ENCODE peak calls at places on chromosomes 2 and 18, in eight cellular contexts. H is ELF-1, S is G401, A is NCI-H1092 treated with DMSO at 0.1 percent for 48 hours, G is C1 segment of cervical spinal cord, I is progenitor cell of endocrine pancreas, O is ascending aorta, V is body of pancreas. Q is an unnamed sample.

GRCh38 chr2:239692348-239692747 is 291.5 kb upstream of the HDAC4 start:
- DNase-seq in H (no peak), S (no peak), A (no peak), G (no peak), I (no peak), O (peak; percentile 39), V (peak; percentile 85), Q (no peak)

GRCh38 chr18:67545681-67546080 is 29.2 kb upstream of the DSEL start:
- DNase-seq in H (no peak), S (no peak), A (no peak), G (no peak), I (no peak), O (no peak), V (no peak), Q (no peak)

GRCh38 chr2:206423147-206423546 is 20.2 kb upstream of the ADAM23 start:
- DNase-seq in H (peak; percentile 24), S (peak; percentile 4), A (no peak), G (no peak), I (no peak), O (no peak), V (no peak), Q (no peak)

GRCh38 chr2:169300617-169301530 is 61.5 kb downstream of the LRP2 start:
- DNase-seq in H (no peak), S (no peak), A (peak; percentile 4), G (no peak), I (no peak), O (no peak), V (no peak), Q (no peak)

GRCh38 chr2:96088340-96089335 is 27.7 kb downstream of the ADRA2B start:
- DNase-seq in H (peak; percentile 0), S (no peak), A (peak; percentile 39), G (no peak), I (peak; percentile 4), O (no peak), V (no peak), Q (no peak)

GRCh38 chr2:127035212-127035611 is 71.7 kb downstream of the BIN1 start:
- DNase-seq in H (no peak), S (no peak), A (no peak), G (no peak), I (no peak), O (no peak), V (no peak), Q (no peak)

GRCh38 chr2:129035992-129036391 is 717.3 kb upstream of the HS6ST1 start:
- DNase-seq in H (no peak), S (no peak), A (no peak), G (no peak), I (no peak), O (no peak), V (no peak), Q (no peak)

GRCh38 chr18:52237551-52237950 is 102.4 kb upstream of the DCC start:
- DNase-seq in H (no peak), S (no peak), A (no peak), G (no peak), I (no peak), O (no peak), V (no peak), Q (no peak)

GRCh38 chr18:48767090-48767670 is 183.6 kb downstream of the SMAD7 start:
- DNase-seq in H (peak; percentile 82), S (no peak), A (no peak), G (no peak), I (no peak), O (no peak), V (no peak), Q (no peak)

GRCh38 chr2:65491381-65491903 is 59.0 kb upstream of the SPRED2 start:
- DNase-seq in H (no peak), S (no peak), A (no peak), G (no peak), I (no peak), O (no peak), V (no peak), Q (no peak)

GRCh38 chr2:19767876-19768275 is 133.9 kb downstream of the TTC32 start:
- DNase-seq in H (no peak), S (no peak), A (no peak), G (no peak), I (no peak), O (no peak), V (no peak), Q (no peak)

GRCh38 chr2:138670734-138671133 is 109.5 kb downstream of the NXPH2 start:
- DNase-seq in H (no peak), S (no peak), A (no peak), G (no peak), I (no peak), O (no peak), V (no peak), Q (no peak)

GRCh38 chr2:229910147-229910831 is 11.5 kb downstream of the TRIP12 start:
- DNase-seq in H (no peak), S (no peak), A (no peak), G (no peak), I (no peak), O (no peak), V (no peak), Q (no peak)

GRCh38 chr2:233063269-233063975 is 3.3 kb downstream of the INPP5D start:
- DNase-seq in H (peak; percentile 58), S (no peak), A (no peak), G (no peak), I (no peak), O (no peak), V (no peak), Q (no peak)

GRCh38 chr2:6423131-6423530 is 442.6 kb downstream of the CMPK2 start:
- DNase-seq in H (no peak), S (no peak), A (no peak), G (no peak), I (no peak), O (no peak), V (no peak), Q (no peak)

GRCh38 chr2:112163541-112163981 is 25.4 kb downstream of the FBLN7 start:
- DNase-seq in H (no peak), S (no peak), A (no peak), G (no peak), I (no peak), O (peak; percentile 25), V (no peak), Q (no peak)

GRCh38 chr18:25239636-25240468 is 112.1 kb downstream of the ZNF521 start:
- DNase-seq in H (peak; percentile 14), S (no peak), A (no peak), G (no peak), I (no peak), O (no peak), V (no peak), Q (no peak)

GRCh38 chr2:240711701-240712100 is 20.0 kb downstream of the AQP12A start:
- DNase-seq in H (no peak), S (no peak), A (no peak), G (no peak), I (no peak), O (no peak), V (no peak), Q (no peak)

GRCh38 chr2:71186973-71187372 is 39.9 kb downstream of the PAIP2B start:
- DNase-seq in H (no peak), S (no peak), A (no peak), G (no peak), I (no peak), O (no peak), V (no peak), Q (no peak)

GRCh38 chr2:106789185-106789584 is 96.8 kb downstream of the ST6GAL2 start:
- DNase-seq in H (peak; percentile 5), S (no peak), A (no peak), G (no peak), I (no peak), O (no peak), V (no peak), Q (peak; percentile 21)

GRCh38 chr18:23257686-23258565 is 122.6 kb downstream of the CABLES1 start:
- DNase-seq in H (no peak), S (no peak), A (no peak), G (no peak), I (no peak), O (peak; percentile 76), V (peak; percentile 31), Q (peak; percentile 82)

GRCh38 chr2:197191948-197192338 is 118.6 kb downstream of the ANKRD44 start:
- DNase-seq in H (no peak), S (no peak), A (no peak), G (no peak), I (no peak), O (no peak), V (no peak), Q (no peak)

GRCh38 chr2:160156084-160156483 is 44.0 kb downstream of the ITGB6 start:
- DNase-seq in H (no peak), S (no peak), A (no peak), G (no peak), I (no peak), O (no peak), V (no peak), Q (no peak)

GRCh38 chr18:22186484-22186971 is 17.1 kb downstream of the GATA6 start:
- DNase-seq in H (no peak), S (no peak), A (no peak), G (no peak), I (no peak), O (peak; percentile 66), V (no peak), Q (peak; percentile 90)

GRCh38 chr2:50143822-50144575 is 887.9 kb downstream of the NRXN1 start:
- DNase-seq in H (peak; percentile 23), S (peak; percentile 85), A (peak; percentile 69), G (peak; percentile 14), I (no peak), O (no peak), V (peak; percentile 38), Q (peak; percentile 41)

GRCh38 chr18:3455938-3456685 is 6.1 kb downstream of the TGIF1 start:
- DNase-seq in H (peak; percentile 19), S (no peak), A (no peak), G (no peak), I (no peak), O (no peak), V (peak; percentile 27), Q (peak; percentile 87)

GRCh38 chr18:60350975-60351374 is 21.6 kb downstream of the MC4R start:
- DNase-seq in H (no peak), S (no peak), A (no peak), G (no peak), I (no peak), O (no peak), V (no peak), Q (no peak)

GRCh38 chr18:36179562-36180334 is 7.5 kb upstream of the MOCOS start:
- DNase-seq in H (no peak), S (peak; percentile 47), A (no peak), G (no peak), I (no peak), O (peak; percentile 85), V (peak; percentile 54), Q (no peak)

GRCh38 chr2:12928706-12929291 is 212.1 kb downstream of the TRIB2 start:
- DNase-seq in H (no peak), S (no peak), A (no peak), G (no peak), I (no peak), O (no peak), V (no peak), Q (no peak)

GRCh38 chr2:200703132-200703925 is 108.4 kb upstream of the BZW1 start:
- DNase-seq in H (peak; percentile 26), S (peak; percentile 49), A (peak; percentile 19), G (no peak), I (no peak), O (no peak), V (peak; percentile 75), Q (peak; percentile 36)

GRCh38 chr2:68837164-68837860 is 33.9 kb downstream of the BMP10 start:
- DNase-seq in H (peak; percentile 75), S (no peak), A (no peak), G (no peak), I (peak; percentile 49), O (peak; percentile 76), V (peak; percentile 77), Q (no peak)

GRCh38 chr2:109285244-109285651 is 156.2 kb downstream of the SH3RF3 start:
- DNase-seq in H (no peak), S (no peak), A (no peak), G (no peak), I (no peak), O (no peak), V (no peak), Q (no peak)

GRCh38 chr2:43792653-43793052 is 18.8 kb downstream of the DYNC2LI1 start:
- DNase-seq in H (no peak), S (no peak), A (no peak), G (no peak), I (no peak), O (no peak), V (no peak), Q (peak; percentile 62)

GRCh38 chr2:590214-591175 is 86.7 kb downstream of the TMEM18 start:
- DNase-seq in H (peak; percentile 53), S (no peak), A (no peak), G (no peak), I (no peak), O (no peak), V (no peak), Q (no peak)